ENCODE peak calls at places on chromosomes 13 and 19, in seven cellular contexts. Y, G, R, I, X, J and Q are unnamed samples. For H3K4me1, the result is how much of the 10 kb centered on the place peaks cover.

GRCh38 chr19:7534531-7534980 is 961 bp upstream of the PNPLA6 start:
- DNase-seq in Y (peak), G (peak), R (peak), I (peak), X (peak), J (peak), Q (peak)

GRCh38 chr13:112333756-112334543 is 42.2 kb upstream of the SPACA7 start:
- DNase-seq in Y (no peak), G (no peak), R (no peak), I (no peak), X (no peak), J (no peak), Q (no peak)

GRCh38 chr13:36431204-36432105 is 840 bp upstream of the CCNA1 start:
- DNase-seq in Y (no peak), G (peak), R (peak), I (no peak), X (peak), J (no peak), Q (peak)

GRCh38 chr19:6066661-6067646 is 43.3 kb downstream of the RFX2 start:
- DNase-seq in Y (no peak), G (peak), R (peak), I (peak), X (peak), J (peak), Q (peak)

GRCh38 chr19:6091771-6092291 is 18.5 kb downstream of the RFX2 start:
- DNase-seq in Y (no peak), G (no peak), R (no peak), I (no peak), X (no peak), J (no peak), Q (no peak)

GRCh38 chr19:23415034-23415433 is 19.8 kb upstream of the ZNF91 start:
- DNase-seq in Y (no peak), G (no peak), R (peak), I (no peak), X (no peak), J (no peak), Q (no peak)

GRCh38 chr19:29303035-29303706 is 90.2 kb upstream of the UQCRFS1 start:
- DNase-seq in Y (no peak), G (no peak), R (no peak), I (no peak), X (no peak), J (no peak), Q (no peak)

GRCh38 chr13:50915562-50915961 is 6.0 kb downstream of the RNASEH2B start:
- DNase-seq in Y (no peak), G (no peak), R (peak), I (no peak), X (no peak), J (no peak), Q (no peak)

GRCh38 chr13:30705672-30706071 is 29.7 kb upstream of the ALOX5AP start:
- DNase-seq in Y (no peak), G (no peak), R (no peak), I (no peak), X (no peak), J (no peak), Q (no peak)

GRCh38 chr19:1206063-1206732 is 620 bp downstream of the STK11 start:
- DNase-seq in Y (no peak), G (no peak), R (peak), I (no peak), X (no peak), J (no peak), Q (no peak)

GRCh38 chr19:34317311-34317927 is 47.6 kb upstream of the GPI start:
- DNase-seq in Y (peak), G (peak), R (no peak), I (no peak), X (no peak), J (no peak), Q (no peak)

GRCh38 chr19:34321735-34322134 is 43.3 kb upstream of the GPI start:
- DNase-seq in Y (no peak), G (no peak), R (no peak), I (no peak), X (no peak), J (no peak), Q (no peak)

GRCh38 chr19:34319785-34320184 is 45.2 kb upstream of the GPI start:
- DNase-seq in Y (no peak), G (no peak), R (no peak), I (no peak), X (peak), J (no peak), Q (no peak)

GRCh38 chr19:34319230-34319585 is 45.8 kb upstream of the GPI start:
- DNase-seq in Y (no peak), G (no peak), R (no peak), I (no peak), X (no peak), J (no peak), Q (no peak)

DNA sequence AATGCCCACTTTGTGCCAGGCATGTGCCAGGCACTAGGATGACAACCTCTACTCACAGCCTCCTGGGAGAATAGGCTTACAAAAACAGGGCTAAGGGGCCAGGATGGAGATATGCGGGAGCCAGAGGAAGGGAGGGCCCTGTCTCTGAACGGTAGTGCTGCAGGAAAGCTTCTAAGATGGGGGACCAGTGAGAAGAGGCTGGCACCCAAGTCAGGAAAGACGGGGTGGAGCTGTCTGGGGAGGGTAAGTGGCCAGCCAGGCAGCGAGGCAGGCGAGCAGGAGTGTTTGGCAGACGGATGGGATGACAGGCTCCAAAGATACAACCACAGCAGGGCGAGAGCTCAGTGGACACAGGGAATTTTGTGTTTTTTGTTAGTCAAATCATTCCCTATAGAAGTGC is 44.7 kb upstream of the GPI start:
- DNase-seq in Y (no peak), G (no peak), R (no peak), I (no peak), X (no peak), J (no peak), Q (no peak)
- H3K4me1 ChIP-seq in Y (under half), G (under half), R (under half), I (under half), X (under half), J (under half), Q (under half)

GRCh38 chr19:9296336-9296735 is 13.3 kb downstream of the ZNF699 start:
- DNase-seq in Y (no peak), G (no peak), R (no peak), I (no peak), X (no peak), J (no peak), Q (no peak)
- H3K27ac ChIP-seq in Y (no peak), G (no peak), R (no peak), I (no peak), X (no peak), J (no peak), Q (no peak)

GRCh38 chr19:50794778-50795664 is 4.8 kb downstream of the ACP4 start:
- DNase-seq in Y (no peak), G (peak), R (no peak), I (no peak), X (no peak), J (no peak), Q (no peak)

GRCh38 chr19:50796634-50797428 is 6.6 kb downstream of the ACP4 start:
- DNase-seq in Y (no peak), G (no peak), R (no peak), I (no peak), X (no peak), J (no peak), Q (no peak)

GRCh38 chr19:50797429-50798115 is 7.4 kb downstream of the ACP4 start:
- DNase-seq in Y (no peak), G (no peak), R (no peak), I (no peak), X (no peak), J (no peak), Q (no peak)

GRCh38 chr19:50795665-50796073 is 5.5 kb downstream of the ACP4 start:
- DNase-seq in Y (no peak), G (no peak), R (no peak), I (no peak), X (no peak), J (no peak), Q (no peak)

GRCh38 chr19:50796128-50796633 is 6.0 kb downstream of the ACP4 start:
- DNase-seq in Y (no peak), G (no peak), R (no peak), I (no peak), X (no peak), J (no peak), Q (no peak)
- TF ChIP-seq CTCF in Y (no peak), G (no peak), R (no peak), I (no peak), X (no peak), J (no peak), Q (no peak)

DNA sequence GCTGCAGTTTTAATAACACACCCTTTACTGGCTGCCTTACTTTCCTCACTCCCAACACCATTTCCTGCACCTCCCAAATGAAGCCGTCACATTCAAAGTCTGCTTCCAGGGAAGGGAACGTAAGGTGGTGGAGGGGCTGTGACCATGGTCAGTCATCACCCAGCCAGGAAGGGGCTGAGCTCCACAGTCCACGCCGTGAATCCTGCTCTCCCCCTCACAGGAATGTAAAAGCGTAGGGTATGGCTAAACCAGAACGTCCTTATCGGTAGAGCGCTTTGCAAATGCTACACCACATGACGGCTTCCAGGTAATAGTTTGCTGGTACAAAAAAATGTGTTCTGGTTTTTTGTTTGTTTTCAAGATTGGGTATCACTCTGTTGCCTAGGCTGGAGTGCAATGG is 7.0 kb downstream of the NUMBL start:
- DNase-seq in Y (no peak), G (no peak), R (no peak), I (no peak), X (no peak), J (no peak), Q (no peak)
- H3K4me1 ChIP-seq in Y (under half), G (under half), R (under half), I (under half), X (under half), J (under half), Q (under half)